ENCODE peak calls at places on chromosomes 12 and 14, in seven cellular contexts. M is K562, V is HCT116, Q is SK-N-SH, F is H1, D is HepG2, H is GM12878. Y is an unnamed sample.
A peak's percentile ranks its signal among the peaks of the same experiment; 100 is the strongest.

GRCh38 chr12:125518074-125518473 is 452.8 kb downstream of the AACS start:
- DNase-seq in M (no peak), V (no peak), Q (no peak), F (no peak), D (no peak), H (no peak), Y (peak; percentile 27)

GRCh38 chr12:68587448-68587873 is 23.2 kb upstream of the RAP1B start:
- DNase-seq in M (no peak), V (no peak), Q (no peak), F (no peak), D (no peak), H (peak; percentile 65), Y (no peak)

GRCh38 chr12:38921025-38921677 is 15.8 kb upstream of the CPNE8 start:
- DNase-seq in M (peak; percentile 20), V (peak; percentile 69), Q (peak; percentile 25), F (no peak), D (peak; percentile 65), H (no peak), Y (peak; percentile 89)

GRCh38 chr12:61993734-61994345 is 266.4 kb upstream of the USP15 start:
- DNase-seq in M (peak; percentile 9), V (peak; percentile 48), Q (no peak), F (no peak), D (peak; percentile 14), H (no peak), Y (peak; percentile 75)

GRCh38 chr14:85535916-85536834 is 6.2 kb downstream of the FLRT2 start:
- DNase-seq in M (no peak), V (no peak), Q (peak; percentile 27), F (no peak), D (peak; percentile 12), H (no peak), Y (peak; percentile 59)

GRCh38 chr14:96688629-96689028 is 108.6 kb upstream of the VRK1 start:
- DNase-seq in M (no peak), V (no peak), Q (no peak), F (no peak), D (no peak), H (no peak), Y (no peak)

GRCh38 chr12:117853600-117853999 is 115.2 kb downstream of the KSR2 start:
- DNase-seq in M (no peak), V (no peak), Q (no peak), F (no peak), D (peak; percentile 73), H (no peak), Y (peak; percentile 38)

GRCh38 chr12:52312086-52312485 is 9.1 kb downstream of the KRT83 start:
- DNase-seq in M (no peak), V (no peak), Q (no peak), F (no peak), D (no peak), H (no peak), Y (no peak)

GRCh38 chr14:50400461-50400860 is 3.8 kb upstream of the CDKL1 start:
- DNase-seq in M (no peak), V (no peak), Q (no peak), F (no peak), D (no peak), H (no peak), Y (no peak)

GRCh38 chr14:89227490-89227834 is 189.6 kb downstream of the FOXN3 start:
- DNase-seq in M (no peak), V (no peak), Q (no peak), F (no peak), D (no peak), H (no peak), Y (no peak)

GRCh38 chr14:74980746-74981661 is 21.7 kb upstream of the EIF2B2 start:
- DNase-seq in M (no peak), V (no peak), Q (no peak), F (no peak), D (no peak), H (no peak), Y (no peak)

GRCh38 chr12:104494137-104494815 is 37.5 kb downstream of the CHST11 start:
- DNase-seq in M (peak; percentile 60), V (no peak), Q (no peak), F (no peak), D (no peak), H (peak; percentile 57), Y (no peak)

GRCh38 chr14:45621731-45622130 is 368.7 kb upstream of the MIS18BP1 start:
- DNase-seq in M (no peak), V (no peak), Q (no peak), F (no peak), D (no peak), H (no peak), Y (no peak)

GRCh38 chr12:125983784-125984510 is 918.7 kb downstream of the AACS start:
- DNase-seq in M (no peak), V (no peak), Q (peak; percentile 20), F (no peak), D (no peak), H (no peak), Y (peak; percentile 29)

GRCh38 chr14:92534863-92535654 is 21.5 kb downstream of the RIN3 start:
- DNase-seq in M (no peak), V (no peak), Q (no peak), F (no peak), D (no peak), H (no peak), Y (no peak)

GRCh38 chr14:92531151-92531873 is 17.7 kb downstream of the RIN3 start:
- DNase-seq in M (no peak), V (no peak), Q (no peak), F (no peak), D (no peak), H (no peak), Y (no peak)

GRCh38 chr14:92528486-92529100 is 15.0 kb downstream of the RIN3 start:
- DNase-seq in M (no peak), V (no peak), Q (no peak), F (no peak), D (no peak), H (no peak), Y (no peak)

GRCh38 chr14:92529895-92530294 is 16.3 kb downstream of the RIN3 start:
- DNase-seq in M (no peak), V (no peak), Q (no peak), F (no peak), D (no peak), H (no peak), Y (no peak)

GRCh38 chr14:92532490-92533163 is 19.0 kb downstream of the RIN3 start:
- DNase-seq in M (no peak), V (no peak), Q (no peak), F (no peak), D (no peak), H (no peak), Y (no peak)
- TF ChIP-seq JUND in M (no peak), V (no peak), Q (no peak), F (no peak), D (no peak), H (no peak), Y (no peak)

GRCh38 chr14:53183071-53183470 is 29.9 kb upstream of the DDHD1 start:
- DNase-seq in M (no peak), V (no peak), Q (no peak), F (no peak), D (no peak), H (no peak), Y (no peak)

GRCh38 chr14:53183611-53184010 is 30.5 kb upstream of the DDHD1 start:
- DNase-seq in M (no peak), V (no peak), Q (no peak), F (no peak), D (no peak), H (no peak), Y (no peak)

GRCh38 chr14:53186532-53186931 is 33.4 kb upstream of the DDHD1 start:
- DNase-seq in M (no peak), V (no peak), Q (no peak), F (no peak), D (no peak), H (no peak), Y (no peak)

GRCh38 chr14:53174918-53175317 is 21.8 kb upstream of the DDHD1 start:
- DNase-seq in M (no peak), V (no peak), Q (peak; percentile 63), F (no peak), D (no peak), H (no peak), Y (no peak)

DNA sequence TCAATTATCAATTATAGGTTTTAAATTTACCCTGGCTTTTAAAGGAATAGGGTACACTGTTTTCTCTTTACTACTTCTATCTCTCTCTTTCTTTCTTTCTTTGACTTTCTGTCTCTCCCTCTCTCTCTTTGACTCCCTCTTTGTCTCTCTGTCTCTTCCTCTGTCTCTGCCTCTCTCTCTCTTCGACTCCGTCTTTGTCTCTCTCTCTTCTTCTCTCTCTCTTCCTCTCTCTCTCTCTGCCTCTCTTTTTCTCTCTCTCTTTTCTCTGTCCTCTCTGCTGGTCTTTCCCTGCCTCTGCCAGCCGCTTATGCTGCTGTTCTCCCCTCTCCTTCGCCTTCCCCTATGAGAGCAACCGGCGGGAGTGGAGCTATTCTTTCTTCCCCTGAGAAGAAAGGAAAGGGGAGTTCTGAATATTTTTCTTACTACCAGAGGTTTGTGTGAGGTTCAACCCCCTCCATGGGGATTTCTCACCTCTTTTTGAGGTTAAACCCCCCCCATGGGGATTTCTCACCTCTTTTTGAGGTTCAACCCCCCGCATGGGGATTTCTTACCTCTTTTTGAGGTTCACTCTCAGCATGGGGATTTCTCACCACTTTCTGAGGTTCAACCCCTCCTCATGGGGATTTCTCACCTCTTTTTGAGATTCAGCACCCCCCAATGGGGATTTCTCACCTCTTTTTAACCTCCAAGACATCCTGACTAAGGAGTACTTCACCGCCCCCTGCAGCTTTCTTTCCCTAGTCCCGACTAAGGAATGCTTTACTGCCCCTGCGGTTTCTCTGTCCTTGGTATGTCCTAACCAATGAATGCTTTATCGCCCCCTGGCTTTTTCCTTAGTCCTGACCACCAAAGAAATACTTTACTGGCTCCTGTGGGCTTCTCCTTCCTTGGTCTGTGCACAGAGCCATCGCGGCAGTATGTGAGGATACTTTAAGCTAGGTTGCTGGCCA is 27.4 kb upstream of the DDHD1 start:
- DNase-seq in M (peak; percentile 14), V (peak; percentile 76), Q (no peak), F (peak; percentile 23), D (peak; percentile 15), H (peak; percentile 78), Y (no peak)
- TF ChIP-seq JUND in M (no peak), V (no peak), Q (no peak), F (peak; percentile 68), D (no peak), H (no peak), Y (no peak)

GRCh38 chr12:49503674-49504180 is 35.1 kb upstream of the KCNH3 start:
- DNase-seq in M (no peak), V (peak; percentile 98), Q (no peak), F (no peak), D (no peak), H (no peak), Y (no peak)
- TF ChIP-seq JUND in M (no peak), V (peak; percentile 85), Q (peak; percentile 11), F (no peak), D (no peak), H (no peak), Y (no peak)

DNA sequence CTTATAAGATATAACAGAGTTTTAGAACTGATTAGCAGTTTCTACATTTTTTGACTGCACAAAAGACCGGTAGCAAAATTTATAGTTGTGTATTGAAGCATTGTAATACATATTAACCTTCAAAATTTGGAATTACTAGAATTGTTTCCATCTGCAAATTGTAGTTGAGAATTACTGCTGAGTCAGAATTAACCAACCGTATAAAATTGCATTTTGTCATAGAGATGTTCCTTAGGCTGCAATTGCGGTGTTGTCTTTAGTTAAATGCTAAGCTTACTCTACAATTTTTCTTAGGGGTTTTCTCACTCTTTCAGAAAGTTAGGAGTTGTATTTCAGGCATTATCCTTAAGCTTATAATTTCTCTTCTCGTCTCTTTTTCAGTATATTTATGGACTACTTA is 132.2 kb downstream of the PLEKHA5 start:
- DNase-seq in M (no peak), V (no peak), Q (no peak), F (no peak), D (no peak), H (no peak), Y (no peak)
- TF ChIP-seq JUND in M (no peak), V (no peak), Q (no peak), F (no peak), D (no peak), H (no peak), Y (no peak)

GRCh38 chr12:108772247-108772646 is 40.9 kb upstream of the CORO1C start:
- DNase-seq in M (peak; percentile 30), V (no peak), Q (no peak), F (no peak), D (no peak), H (peak; percentile 25), Y (no peak)
- TF ChIP-seq JUND in M (no peak), V (no peak), Q (no peak), F (no peak), D (no peak), H (no peak), Y (no peak)

Y was measured in T47D.